ENCODE peak calls at places on chromosomes 1 and 21, in four cellular contexts. M, S, D and P are unnamed samples.

GRCh38 chr1:206935491-206936067 is 10.7 kb downstream of the PIGR start:
- DNase-seq in D (no peak), M (peak; percentile 61), S (no peak), P (no peak)

GRCh38 chr21:38596264-38597042 is 98.2 kb upstream of the ERG start:
- DNase-seq in M (no peak), D (no peak), S (no peak), P (no peak)

GRCh38 chr1:32249831-32250525 is 1.1 kb upstream of the LCK start:
- DNase-seq in D (peak; percentile 31), M (no peak), S (peak; percentile 31), P (peak; percentile 30)

GRCh38 chr1:40384413-40384762 is 10.9 kb downstream of the SMAP2 start:
- DNase-seq in S (no peak), D (no peak), M (peak; percentile 60), P (no peak)

GRCh38 chr1:12208764-12209494 is 20.9 kb upstream of the VPS13D start:
- DNase-seq in M (peak; percentile 69), S (peak; percentile 98), D (peak; percentile 85), P (peak; percentile 87)

GRCh38 chr1:187157552-187157951 is 328.8 kb downstream of the PLA2G4A start:
- DNase-seq in D (no peak), S (no peak), M (no peak), P (no peak)

GRCh38 chr1:109040627-109041613 is 982 bp downstream of the WDR47 start:
- DNase-seq in M (no peak), D (peak; percentile 28), S (no peak), P (peak; percentile 19)

GRCh38 chr1:935751-936231 is 12.1 kb downstream of the SAMD11 start:
- DNase-seq in M (no peak), S (no peak), D (no peak), P (no peak)

GRCh38 chr21:26047279-26047967 is 123.1 kb downstream of the APP start:
- DNase-seq in D (no peak), M (peak; percentile 44), S (no peak), P (no peak)

GRCh38 chr21:36200089-36200561 is 43.5 kb downstream of the DOP1B start:
- DNase-seq in D (no peak), S (no peak), M (no peak), P (no peak)

GRCh38 chr1:170730443-170730842 is 66.5 kb downstream of the PRRX1 start:
- DNase-seq in D (no peak), M (no peak), S (no peak), P (no peak)

GRCh38 chr1:241276391-241276790 is 80.6 kb downstream of the RGS7 start:
- DNase-seq in S (no peak), D (no peak), M (no peak), P (no peak)

GRCh38 chr1:22572778-22573177 is 9.5 kb downstream of the EPHA8 start:
- DNase-seq in S (no peak), D (no peak), M (no peak), P (no peak)

GRCh38 chr21:37358392-37358791 is 8.2 kb upstream of the DYRK1A start:
- DNase-seq in M (no peak), D (no peak), S (no peak), P (no peak)

GRCh38 chr1:198167436-198167934 is 10.7 kb downstream of the NEK7 start:
- DNase-seq in D (no peak), M (no peak), S (no peak), P (no peak)

DNA sequence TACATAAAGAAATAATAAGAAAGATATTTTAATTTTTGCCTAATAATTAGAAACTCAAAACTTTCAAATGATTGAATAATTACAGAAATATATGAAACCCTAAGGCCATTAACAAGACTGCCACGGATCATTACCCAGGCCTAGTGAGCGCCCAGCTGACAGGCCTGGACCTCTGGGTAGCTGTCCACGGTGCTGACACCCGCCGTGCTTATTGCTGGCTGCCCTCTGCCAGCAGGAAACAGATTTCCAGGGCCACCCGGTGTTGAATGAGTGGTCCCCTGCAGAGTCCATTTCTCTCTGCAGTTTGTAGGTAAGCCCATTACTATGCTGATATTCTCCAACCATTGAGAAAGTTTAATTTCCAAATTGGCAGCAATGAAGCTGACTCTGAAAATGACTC is 254.4 kb upstream of the GJB5 start:
- DNase-seq in D (peak; percentile 17), M (peak; percentile 29), S (no peak), P (no peak)
- H3K4me3 ChIP-seq in D (no peak overlapping the region), M (no peak overlapping the region), S (no peak overlapping the region), P (no peak overlapping the region)

GRCh38 chr21:39675595-39675994 is 62.9 kb downstream of the B3GALT5 start:
- DNase-seq in S (no peak), M (no peak), D (no peak), P (no peak)
- H3K27ac ChIP-seq in S (no peak overlapping the region), M (peak overlapping the region; percentile 37), D (peak overlapping the region; percentile 81), P (no peak overlapping the region)

DNA sequence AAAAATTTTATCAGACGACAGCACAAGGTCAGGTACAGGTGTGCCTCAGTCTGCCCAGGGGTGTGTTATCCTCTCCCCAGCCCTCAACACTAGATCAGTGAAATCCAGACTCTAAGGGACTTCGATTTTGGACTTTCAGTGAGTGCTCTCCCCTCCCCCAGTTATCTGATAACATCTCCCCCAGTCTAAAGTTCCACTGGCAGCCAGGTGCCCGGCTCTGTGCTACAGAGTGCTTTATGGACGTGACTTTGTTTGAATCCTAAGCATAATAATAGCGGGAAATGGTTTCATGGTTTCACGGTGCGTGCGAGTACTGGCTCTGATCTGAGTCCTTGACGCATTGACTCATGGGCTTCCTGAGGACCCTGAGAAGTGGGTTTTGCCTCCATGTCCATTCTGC is 3.2 kb downstream of the SPSB1 start:
- DNase-seq in M (no peak), S (no peak), D (no peak), P (no peak)
- H3K4me3 ChIP-seq in M (no peak overlapping the region), S (no peak overlapping the region), D (peak overlapping the region; percentile 96), P (no peak overlapping the region)

GRCh38 chr1:234917495-234918188 is 211.0 kb downstream of the TOMM20 start:
- DNase-seq in M (no peak), S (no peak), D (no peak), P (no peak)

GRCh38 chr1:234920843-234921140 is 207.8 kb downstream of the TOMM20 start:
- DNase-seq in M (no peak), D (no peak), S (no peak), P (no peak)

GRCh38 chr1:234920136-234920842 is 208.3 kb downstream of the TOMM20 start:
- DNase-seq in M (no peak), S (no peak), D (no peak), P (no peak)

GRCh38 chr1:234918216-234918841 is 210.3 kb downstream of the TOMM20 start:
- DNase-seq in M (peak; percentile 46), D (peak; percentile 38), S (no peak), P (no peak)

GRCh38 chr1:234919061-234919755 is 209.4 kb downstream of the TOMM20 start:
- DNase-seq in M (no peak), D (peak; percentile 72), S (peak; percentile 40), P (peak; percentile 61)
- H3K27ac ChIP-seq in M (peak overlapping the region; percentile 76), D (peak overlapping the region; percentile 97), S (peak overlapping the region; percentile 86), P (peak overlapping the region; percentile 81)

GRCh38 chr1:113984710-113985109 is 5.4 kb downstream of the OLFML3 start:
- DNase-seq in D (no peak), M (no peak), S (no peak), P (no peak)
- H3K4me3 ChIP-seq in D (no peak overlapping the region), M (no peak overlapping the region), S (no peak overlapping the region), P (no peak overlapping the region)